ENCODE peak calls at places on chromosomes 4 and X, in ten cellular contexts. F is GM23338, S is transverse colon, Y is SK-N-SH, X is H1, C is HCT116, H is suprapubic skin, O is sigmoid colon, Z is stomach, M is HL-60. V is an unnamed sample.

GRCh38 chr4:162115323-162115722 is 48.5 kb downstream of the FSTL5 start:
- DNase-seq in F (no peak), S (no peak), Y (no peak), X (no peak), C (no peak), H (no peak), O (no peak), Z (no peak), M (no peak), V (no peak)

GRCh38 chr4:185304944-185305690 is 90.6 kb downstream of the LRP2BP start:
- DNase-seq in F (peak), S (peak), Y (peak), X (peak), C (no peak), H (no peak), O (no peak), Z (no peak), M (no peak), V (no peak)

GRCh38 chrX:100973411-100973810 is 3.9 kb downstream of the ARL13A start:
- DNase-seq in F (no peak), S (no peak), Y (no peak), X (no peak), C (no peak), H (no peak), O (no peak), Z (no peak), M (no peak), V (no peak)

GRCh38 chrX:114717921-114718320 is 134.0 kb downstream of the HTR2C start:
- DNase-seq in F (peak), S (no peak), Y (peak), X (peak), C (no peak), H (no peak), O (no peak), Z (no peak), M (no peak), V (no peak)

GRCh38 chrX:130716822-130717405 is 186.1 kb downstream of the ENOX2 start:
- DNase-seq in F (no peak), S (no peak), Y (no peak), X (no peak), C (no peak), H (no peak), O (no peak), Z (no peak), M (no peak), V (no peak)

GRCh38 chr4:159370316-159370715 is 267.4 kb downstream of the RAPGEF2 start:
- DNase-seq in F (no peak), S (no peak), Y (no peak), X (no peak), C (no peak), H (no peak), O (no peak), Z (no peak), M (no peak), V (no peak)

GRCh38 chrX:69398881-69399280 is 105.2 kb upstream of the NALF2 start:
- DNase-seq in F (no peak), S (no peak), Y (no peak), X (no peak), C (no peak), H (no peak), O (no peak), Z (no peak), M (no peak), V (no peak)

GRCh38 chr4:730511-730910 is 24.9 kb downstream of the PCGF3 start:
- DNase-seq in F (no peak), S (no peak), Y (no peak), X (no peak), C (no peak), H (no peak), O (no peak), Z (no peak), M (no peak), V (no peak)

GRCh38 chr4:146132445-146132844 is 43.1 kb upstream of the LSM6 start:
- DNase-seq in F (no peak), S (no peak), Y (no peak), X (no peak), C (no peak), H (no peak), O (no peak), Z (no peak), M (no peak), V (no peak)

GRCh38 chr4:27986476-27986875 is 1125.8 kb downstream of the STIM2 start:
- DNase-seq in F (no peak), S (no peak), Y (no peak), X (no peak), C (no peak), H (no peak), O (no peak), Z (no peak), M (no peak), V (no peak)

DNA sequence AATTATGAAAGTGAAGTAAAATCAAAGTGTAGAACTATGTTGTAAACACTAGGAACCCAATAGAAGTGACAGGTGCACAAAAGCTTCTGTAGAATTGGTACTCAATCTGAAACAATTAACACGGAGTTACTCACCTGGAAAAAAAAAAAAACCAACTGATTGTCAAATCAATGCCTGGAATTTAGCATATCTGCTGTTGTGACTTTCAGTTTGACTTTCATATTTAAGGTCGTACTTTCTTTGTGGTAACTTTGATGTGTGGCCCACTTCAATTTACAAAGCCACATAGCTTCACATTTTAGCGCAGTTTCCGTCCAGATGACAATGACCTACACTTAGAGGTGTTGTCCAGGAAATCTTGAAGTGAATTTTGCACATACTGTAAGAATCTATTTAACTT is 1124.9 kb downstream of the STIM2 start:
- DNase-seq in F (no peak), S (no peak), Y (no peak), X (no peak), C (no peak), H (no peak), O (no peak), Z (no peak), M (no peak), V (no peak)
- H3K4me3 ChIP-seq in F (no peak), S (no peak), Y (no peak), X (no peak), C (no peak), H (no peak), O (no peak), Z (no peak), M (no peak), V (no peak)

DNA sequence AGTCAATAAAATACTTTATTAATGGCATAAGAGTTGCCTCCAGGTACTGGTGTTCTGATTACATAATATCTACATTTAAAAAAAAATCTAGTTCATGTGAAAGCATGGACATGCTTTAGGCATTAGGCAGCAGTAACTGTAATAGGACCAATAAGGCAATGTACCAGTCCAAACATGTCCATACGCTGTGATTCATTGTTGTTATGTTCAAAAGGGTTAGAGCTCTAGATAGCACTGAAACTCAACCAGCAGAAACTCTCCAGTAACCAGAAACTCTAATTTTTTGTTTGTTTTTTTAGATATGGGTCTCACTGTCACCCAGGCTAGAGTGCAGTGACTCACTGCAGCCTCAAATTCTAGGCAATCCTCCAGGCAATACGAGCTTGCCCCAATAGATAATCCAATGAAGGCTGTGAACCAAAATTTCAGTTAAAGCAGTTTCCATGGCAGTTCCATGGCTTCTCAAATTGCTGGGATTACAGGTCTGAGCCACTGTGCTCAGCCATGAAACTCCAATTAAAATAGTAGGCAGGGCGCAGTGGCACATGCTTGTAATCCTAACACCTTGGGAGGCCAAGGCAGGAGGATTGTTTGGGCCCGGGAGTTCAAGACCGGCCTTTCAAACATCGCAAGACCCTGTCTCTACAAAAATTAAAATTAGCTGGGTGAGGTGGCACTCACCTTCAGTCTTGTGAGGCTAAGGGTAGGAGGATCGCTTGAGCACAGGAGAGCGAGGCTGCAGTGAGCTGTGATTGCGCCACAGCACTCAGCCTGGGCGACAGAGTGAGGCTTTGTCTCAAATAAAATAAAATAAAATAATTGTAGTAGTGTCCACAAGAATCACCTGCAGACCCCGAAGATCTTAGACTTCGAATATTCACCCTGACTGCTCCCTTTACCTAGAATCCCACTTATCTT is 36.3 kb downstream of the MGARP start:
- DNase-seq in F (no peak), S (no peak), Y (no peak), X (no peak), C (no peak), H (no peak), O (no peak), Z (no peak), M (no peak), V (no peak)
- TF ChIP-seq POLR2AphosphoS5 in F (no peak), S (no peak), Y (peak), X (no peak), C (no peak), H (no peak), O (no peak), Z (no peak), M (no peak), V (no peak)

GRCh38 chr4:167613381-167613780 is 379.1 kb upstream of the SPOCK3 start:
- DNase-seq in F (no peak), S (no peak), Y (no peak), X (no peak), C (no peak), H (no peak), O (no peak), Z (no peak), M (no peak), V (no peak)
- H3K27ac ChIP-seq in F (no peak), S (no peak), Y (no peak), X (no peak), C (no peak), H (no peak), O (no peak), Z (no peak), M (no peak), V (no peak)

DNA sequence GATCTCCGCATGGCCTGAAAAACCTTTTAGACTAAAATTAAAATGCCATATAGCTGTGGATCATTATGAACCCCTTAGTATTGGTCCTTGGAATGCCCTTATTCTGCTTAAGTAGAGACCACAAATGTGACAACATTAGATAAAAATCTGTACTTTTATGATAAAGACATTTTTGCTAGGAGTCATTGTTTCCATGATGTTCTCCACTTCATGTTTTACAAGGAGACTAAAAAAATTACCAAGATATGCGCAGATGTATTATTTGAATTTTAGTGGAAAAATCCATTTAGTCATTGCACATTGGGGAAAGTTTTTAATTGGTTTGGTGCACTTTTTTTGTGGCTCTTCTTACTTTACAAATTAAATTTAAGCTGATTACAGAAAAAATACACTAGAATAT is 85.1 kb upstream of the HPRT1 start:
- DNase-seq in F (no peak), S (no peak), Y (no peak), X (no peak), C (no peak), H (no peak), O (no peak), Z (no peak), M (no peak), V (no peak)
- H3K4me3 ChIP-seq in F (peak), S (no peak), Y (peak), X (peak), C (peak), H (peak), O (no peak), Z (no peak), M (peak), V (peak)

GRCh38 chr4:176794151-176794550 is 1.4 kb upstream of the VEGFC start:
- DNase-seq in F (no peak), S (no peak), Y (no peak), X (no peak), C (no peak), H (no peak), O (no peak), Z (no peak), M (no peak), V (no peak)
- TF ChIP-seq POLR2AphosphoS5 in F (no peak), S (no peak), Y (no peak), X (no peak), C (no peak), H (no peak), O (no peak), Z (no peak), M (no peak), V (no peak)

DNA sequence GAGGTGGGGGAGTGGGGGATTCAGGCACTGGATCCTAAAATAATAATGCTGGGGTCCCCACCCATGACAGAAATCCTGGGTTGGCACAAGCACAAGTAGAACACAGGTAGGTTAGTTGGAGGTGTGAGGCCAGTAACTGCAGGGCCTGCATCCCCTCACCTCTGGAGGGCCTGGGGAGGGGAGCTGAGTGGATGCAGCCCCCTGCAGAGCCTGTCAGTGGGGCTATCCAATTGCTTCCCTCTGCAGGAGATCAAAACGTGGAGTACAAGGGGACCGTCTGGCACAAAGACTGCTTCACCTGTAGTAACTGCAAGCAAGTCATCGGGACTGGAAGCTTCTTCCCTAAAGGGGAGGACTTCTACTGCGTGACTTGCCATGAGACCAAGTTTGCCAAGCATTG is 43.7 kb downstream of the MAP7D3 start:
- DNase-seq in F (no peak), S (no peak), Y (no peak), X (no peak), C (no peak), H (no peak), O (no peak), Z (no peak), M (no peak), V (no peak)
- H3K27ac ChIP-seq in F (no peak), S (peak), Y (no peak), X (no peak), C (no peak), H (no peak), O (peak), Z (no peak), M (no peak), V (no peak)

GRCh38 chrX:103171353-103171752 is 43.6 kb upstream of the BEX4 start:
- DNase-seq in F (peak), S (no peak), Y (no peak), X (no peak), C (no peak), H (no peak), O (no peak), Z (no peak), M (no peak), V (no peak)

GRCh38 chrX:103170216-103170615 is 44.7 kb upstream of the BEX4 start:
- DNase-seq in F (no peak), S (no peak), Y (no peak), X (no peak), C (no peak), H (no peak), O (no peak), Z (no peak), M (no peak), V (no peak)

GRCh38 chrX:103177561-103177960 is 37.3 kb upstream of the BEX4 start:
- DNase-seq in F (no peak), S (no peak), Y (no peak), X (no peak), C (no peak), H (no peak), O (no peak), Z (no peak), M (no peak), V (no peak)

GRCh38 chrX:103175944-103176753 is 38.8 kb upstream of the BEX4 start:
- DNase-seq in F (peak), S (peak), Y (peak), X (peak), C (no peak), H (no peak), O (peak), Z (peak), M (peak), V (no peak)
- H3K4me3 ChIP-seq in F (no peak), S (no peak), Y (peak), X (no peak), C (peak), H (no peak), O (no peak), Z (no peak), M (peak), V (no peak)